ENCODE peak calls at places on chromosomes 12 and 14, in nine cellular contexts. M is stomach; S is endothelial cell; Z is testis; N is progenitor cell of endocrine pancreas; J is fibroblast of mammary gland; X is GM06990; A is adrenal gland; T is CD4-positive, alpha-beta T cell. U is an unnamed sample.

GRCh38 chr14:90559811-90560492 is 163.1 kb downstream of the CALM1 start:
- DNase-seq in Z (no peak), T (no peak), A (no peak), S (no peak), M (no peak), N (no peak), X (no peak), J (no peak), U (no peak)

GRCh38 chr14:76672123-76672522 is 89.1 kb upstream of the VASH1 start:
- DNase-seq in J (no peak), X (no peak), Z (no peak), M (no peak), S (no peak), A (no peak), T (no peak), N (no peak), U (no peak)

GRCh38 chr14:104304451-104305351 is 166.3 kb downstream of the KIF26A start:
- DNase-seq in X (no peak), Z (no peak), M (no peak), A (no peak), S (no peak), N (no peak), T (no peak), J (no peak), U (no peak)

GRCh38 chr12:102652645-102653313 is 172.4 kb upstream of the IGF1 start:
- DNase-seq in J (no peak), M (no peak), Z (no peak), A (no peak), T (no peak), N (no peak), S (no peak), X (no peak), U (no peak)

GRCh38 chr14:88856786-88857366 is 32.4 kb downstream of the TTC8 start:
- DNase-seq in X (no peak), M (no peak), T (no peak), N (no peak), J (no peak), Z (no peak), S (no peak), A (no peak), U (no peak)

GRCh38 chr14:94411638-94412037 is 23.2 kb upstream of the SERPINA1 start:
- DNase-seq in T (no peak), Z (no peak), S (no peak), J (no peak), X (no peak), M (no peak), A (no peak), N (no peak), U (no peak)

GRCh38 chr12:131463165-131463564 is 247.7 kb upstream of the SFSWAP start:
- DNase-seq in S (no peak), A (no peak), M (no peak), X (no peak), N (no peak), Z (no peak), J (no peak), T (no peak), U (no peak)

GRCh38 chr14:73612339-73613045 is at the start of gene ACOT6:
- DNase-seq in S (peak), X (peak), Z (peak), N (peak), T (peak), M (peak), J (peak), A (peak), U (peak)

GRCh38 chr12:2988494-2988893 is 29.3 kb downstream of the TEAD4 start:
- DNase-seq in T (no peak), X (no peak), N (no peak), J (no peak), A (no peak), M (no peak), Z (no peak), S (no peak), U (no peak)

DNA sequence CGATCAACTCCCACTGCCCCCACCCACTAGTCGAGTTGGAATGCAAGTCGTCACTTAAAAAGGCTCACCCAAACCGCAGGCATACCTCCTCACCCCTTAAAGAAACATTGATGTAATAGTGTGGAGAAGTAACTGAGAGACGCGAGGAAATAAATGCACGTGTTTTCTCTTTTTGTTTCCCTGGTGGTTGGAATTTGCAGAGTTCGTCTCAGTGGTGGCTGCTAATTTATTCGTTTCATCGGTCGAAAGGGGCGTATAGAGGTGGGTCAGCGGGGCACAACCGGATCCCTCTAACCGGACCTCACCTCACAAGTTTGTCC is 5.1 kb upstream of the NPAS3 start:
- DNase-seq in J (peak), X (no peak), Z (no peak), S (no peak), A (no peak), T (no peak), N (no peak), M (no peak), U (no peak)
- TF ChIP-seq CTCF in J (peak), X (no peak), Z (peak), S (no peak), A (peak), T (no peak), N (peak), M (no peak), U (no peak)

GRCh38 chr12:45285717-45286116 is 69.8 kb downstream of the ANO6 start:
- DNase-seq in S (no peak), A (no peak), J (no peak), X (no peak), T (no peak), Z (no peak), N (no peak), M (no peak), U (no peak)

GRCh38 chr12:45282411-45282810 is 66.5 kb downstream of the ANO6 start:
- DNase-seq in M (no peak), T (no peak), S (no peak), X (no peak), Z (no peak), N (no peak), A (no peak), J (no peak), U (no peak)

GRCh38 chr12:45286621-45287020 is 70.7 kb downstream of the ANO6 start:
- DNase-seq in J (no peak), M (no peak), N (no peak), Z (no peak), T (no peak), X (no peak), S (no peak), A (no peak), U (no peak)

GRCh38 chr12:45281994-45282393 is 66.1 kb downstream of the ANO6 start:
- DNase-seq in S (no peak), T (no peak), X (no peak), A (no peak), M (no peak), N (no peak), J (no peak), Z (no peak), U (no peak)

DNA sequence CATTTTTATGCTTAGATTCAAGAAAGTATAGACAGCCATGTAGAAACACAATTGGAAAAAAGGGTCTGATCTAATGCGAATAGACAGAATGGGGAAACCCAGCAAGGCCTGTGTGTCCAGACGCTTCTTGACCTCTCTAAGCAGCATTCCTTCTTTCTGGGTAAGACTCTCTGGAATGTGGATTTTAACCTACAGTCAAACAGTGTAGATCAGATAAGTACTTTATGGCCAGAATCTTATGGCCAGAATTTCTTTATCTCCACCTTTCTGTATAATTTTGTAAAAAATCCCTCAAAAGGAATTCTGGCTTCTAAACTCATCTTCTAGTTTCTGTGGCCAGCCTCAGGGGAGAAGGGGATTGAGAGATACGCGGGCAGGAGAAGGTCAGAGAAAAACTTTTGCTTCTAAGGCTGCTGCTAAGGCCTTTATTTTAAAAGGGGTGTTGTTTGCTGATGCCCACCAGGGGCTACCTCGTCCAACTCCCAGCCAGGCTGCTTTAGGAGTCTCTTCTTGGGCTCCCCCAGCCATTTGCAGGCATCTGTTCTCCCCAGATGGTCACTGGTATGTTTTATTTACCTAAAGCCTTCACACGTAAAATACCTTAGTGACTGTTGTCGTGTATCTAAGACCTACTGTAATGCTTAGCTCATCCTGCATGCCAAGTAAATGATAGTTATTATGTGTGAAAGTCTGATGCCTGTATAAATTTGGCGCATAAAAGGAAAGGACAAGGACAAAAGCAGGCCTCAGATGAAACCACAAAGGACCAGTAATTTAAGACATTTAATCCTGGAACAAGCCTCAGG is 68.4 kb downstream of the ANO6 start:
- DNase-seq in J (peak), X (no peak), A (no peak), T (no peak), S (no peak), N (no peak), M (no peak), Z (no peak), U (peak)
- TF ChIP-seq CTCF in J (no peak), X (no peak), A (no peak), T (no peak), S (peak), N (peak), M (no peak), Z (no peak), U (no peak)

GRCh38 chr12:7907009-7907408 is 29.0 kb downstream of the SLC2A3 start:
- DNase-seq in N (peak), J (peak), S (peak), M (peak), A (peak), X (no peak), Z (peak), T (no peak), U (peak)
- TF ChIP-seq CTCF in N (peak), J (peak), S (peak), M (no peak), A (peak), X (peak), Z (no peak), T (no peak), U (no peak)

GRCh38 chr14:68689426-68689825 is 103.4 kb downstream of the ZFP36L1 start:
- DNase-seq in Z (no peak), T (no peak), S (no peak), X (no peak), N (no peak), A (no peak), M (no peak), J (no peak), U (no peak)

GRCh38 chr14:68690106-68690960 is 102.5 kb downstream of the ZFP36L1 start:
- DNase-seq in S (no peak), Z (no peak), M (no peak), T (no peak), A (no peak), J (peak), X (no peak), N (no peak), U (no peak)

GRCh38 chr14:68686724-68687123 is 106.1 kb downstream of the ZFP36L1 start:
- DNase-seq in S (no peak), Z (no peak), A (no peak), X (no peak), M (no peak), N (no peak), T (no peak), J (no peak), U (no peak)

GRCh38 chr14:68687746-68688145 is 105.1 kb downstream of the ZFP36L1 start:
- DNase-seq in M (no peak), A (no peak), T (no peak), Z (no peak), N (no peak), X (no peak), J (peak), S (no peak), U (no peak)

GRCh38 chr14:68688872-68689371 is 103.9 kb downstream of the ZFP36L1 start:
- DNase-seq in J (peak), A (no peak), T (no peak), N (no peak), M (no peak), S (no peak), Z (peak), X (no peak), U (peak)
- TF ChIP-seq CTCF in J (peak), A (no peak), T (no peak), N (no peak), M (no peak), S (no peak), Z (no peak), X (no peak), U (no peak)